ENCODE peak calls at places on chromosomes 5 and 9, in four cellular contexts. I is HepG2, G is A549, H is K562. B is an unnamed sample.

GRCh38 chr5:115578657-115579056 is 23.6 kb downstream of the TICAM2 start:
- DNase-seq in G (no peak), I (no peak), H (no peak), B (no peak)

GRCh38 chr5:15420201-15420600 is 79.8 kb upstream of the FBXL7 start:
- DNase-seq in G (no peak), I (no peak), H (no peak), B (no peak)

GRCh38 chr9:132997591-132997990 is 19.1 kb downstream of the GFI1B start:
- DNase-seq in G (no peak), I (peak; percentile 93), H (no peak), B (no peak)

GRCh38 chr9:12921621-12922020 is 146.8 kb downstream of the LURAP1L start:
- DNase-seq in I (no peak), G (no peak), H (no peak), B (no peak)

GRCh38 chr5:34632805-34633414 is 23.2 kb upstream of the RAI14 start:
- DNase-seq in H (no peak), I (no peak), G (no peak), B (no peak)

GRCh38 chr5:112063878-112064615 is 307.1 kb upstream of the NREP start:
- DNase-seq in G (no peak), H (no peak), I (no peak), B (no peak)

GRCh38 chr9:104093162-104093561 is 947 bp upstream of the SMC2 start:
- DNase-seq in G (no peak), H (no peak), I (no peak), B (no peak)

GRCh38 chr9:2655411-2655901 is 33.9 kb downstream of the VLDLR start:
- DNase-seq in G (peak; percentile 9), I (no peak), H (no peak), B (no peak)

GRCh38 chr5:35926389-35927051 is 11.9 kb downstream of the CAPSL start:
- DNase-seq in I (peak; percentile 17), G (peak; percentile 43), H (peak; percentile 76), B (peak; percentile 58)

GRCh38 chr5:118891252-118891651 is 97.1 kb downstream of the DTWD2 start:
- DNase-seq in G (no peak), I (no peak), H (no peak), B (no peak)

GRCh38 chr9:73805853-73806458 is 654.3 kb downstream of the ANXA1 start:
- DNase-seq in G (no peak), I (no peak), H (no peak), B (no peak)

GRCh38 chr9:26301046-26301445 is 591.6 kb downstream of the CAAP1 start:
- DNase-seq in H (no peak), G (no peak), I (no peak), B (no peak)

GRCh38 chr5:149938272-149938671 is 6.3 kb downstream of the PDE6A start:
- DNase-seq in H (no peak), G (peak; percentile 65), I (no peak), B (no peak)

GRCh38 chr5:130868186-130868821 is 296.8 kb downstream of the HINT1 start:
- DNase-seq in G (no peak), H (no peak), I (no peak), B (no peak)

GRCh38 chr9:76725181-76725580 is 39.1 kb upstream of the PCA3 start:
- DNase-seq in I (no peak), G (no peak), H (no peak), B (no peak)

GRCh38 chr9:127267793-127268507 is 3.4 kb downstream of the GARNL3 start:
- DNase-seq in H (no peak), I (no peak), G (no peak), B (no peak)

GRCh38 chr5:123089971-123090640 is 1.1 kb downstream of the PRDM6 start:
- DNase-seq in G (no peak), H (no peak), I (no peak), B (peak; percentile 58)

GRCh38 chr5:127813633-127814171 is 110.5 kb downstream of the CCDC192 start:
- DNase-seq in I (no peak), G (peak; percentile 21), H (no peak), B (no peak)

GRCh38 chr5:93532370-93532769 is 48.6 kb downstream of the NR2F1-AS1 start:
- DNase-seq in I (peak; percentile 2), H (no peak), G (no peak), B (no peak)

GRCh38 chr5:62920856-62921255 is 342.2 kb downstream of the LRRC70 start:
- DNase-seq in G (no peak), H (no peak), I (no peak), B (no peak)

GRCh38 chr5:56088967-56089829 is 94.4 kb upstream of the IL6ST start:
- DNase-seq in I (peak; percentile 65), H (no peak), G (peak; percentile 31), B (no peak)

GRCh38 chr9:69421908-69422801 is 97.1 kb downstream of the ENTREP1 start:
- DNase-seq in H (peak; percentile 54), G (peak; percentile 60), I (peak; percentile 48), B (peak; percentile 69)

GRCh38 chr9:125829743-125830142 is 82.6 kb downstream of the PBX3 start:
- DNase-seq in H (no peak), G (no peak), I (no peak), B (no peak)

GRCh38 chr9:27457445-27457844 is 66.6 kb upstream of the IFNK start:
- DNase-seq in G (no peak), H (peak; percentile 10), I (no peak), B (peak; percentile 44)

GRCh38 chr9:29211003-29211584 is 1637.8 kb upstream of the C9orf72 start:
- DNase-seq in G (no peak), I (no peak), H (no peak), B (no peak)

GRCh38 chr9:99134893-99135341 is 30.0 kb downstream of the TGFBR1 start:
- DNase-seq in G (no peak), I (no peak), H (no peak), B (no peak)

DNA sequence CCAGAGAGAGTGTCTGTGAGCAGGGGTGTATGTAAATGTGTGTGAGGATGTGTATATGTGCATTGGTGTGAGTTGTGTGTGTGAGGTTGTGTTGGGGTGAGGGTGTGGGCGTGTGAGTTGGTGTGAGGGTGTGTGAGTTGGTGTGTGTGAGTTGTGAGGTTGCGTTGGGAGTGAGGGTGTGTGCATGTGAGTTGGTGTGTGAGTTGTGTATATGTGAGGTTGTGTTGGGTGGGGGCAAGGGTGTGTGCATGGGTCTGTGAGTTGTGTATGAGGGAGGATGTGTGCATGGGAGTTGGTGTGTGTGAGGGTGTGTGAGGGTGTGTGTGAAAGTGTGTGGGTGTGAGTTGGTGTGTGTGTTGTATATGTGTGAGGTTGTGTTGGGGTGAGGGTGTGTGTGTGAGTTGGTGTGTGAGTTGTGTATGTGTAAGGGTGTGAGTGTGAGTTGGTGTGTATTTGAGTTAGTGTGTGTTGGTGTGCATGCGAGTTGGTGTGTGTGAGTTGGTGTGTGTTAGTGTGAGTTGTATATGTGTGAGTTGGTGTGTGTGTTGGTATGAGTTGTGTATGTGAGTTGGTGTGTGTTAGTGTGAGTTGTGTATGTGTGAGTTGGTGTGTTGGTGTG is 161.6 kb upstream of the IER5L start:
- DNase-seq in H (no peak), I (no peak), G (no peak), B (no peak)
- TF ChIP-seq ESRRA in H (no peak), I (no peak), G (no peak), B (no peak)

GRCh38 chr5:1134478-1134877 is 22.6 kb upstream of the SLC12A7 start:
- DNase-seq in H (no peak), I (peak; percentile 30), G (no peak), B (no peak)
- TF ChIP-seq ESRRA in H (no peak), I (no peak), G (no peak), B (no peak)

GRCh38 chr5:42109006-42109572 is 184.0 kb downstream of the FBXO4 start:
- DNase-seq in H (no peak), I (no peak), G (no peak), B (no peak)
- TF ChIP-seq ESRRA in H (no peak), I (no peak), G (no peak), B (no peak)

GRCh38 chr5:132751444-132751843 is 4.2 kb downstream of the CCNI2 start:
- DNase-seq in I (no peak), G (no peak), H (no peak), B (no peak)
- TF ChIP-seq ESRRA in I (no peak), G (no peak), H (no peak), B (no peak)

GRCh38 chr5:3835817-3836216 is 240.2 kb downstream of the IRX1 start:
- DNase-seq in H (no peak), I (no peak), G (no peak), B (no peak)
- TF ChIP-seq ESRRA in H (no peak), I (no peak), G (no peak), B (no peak)

DNA sequence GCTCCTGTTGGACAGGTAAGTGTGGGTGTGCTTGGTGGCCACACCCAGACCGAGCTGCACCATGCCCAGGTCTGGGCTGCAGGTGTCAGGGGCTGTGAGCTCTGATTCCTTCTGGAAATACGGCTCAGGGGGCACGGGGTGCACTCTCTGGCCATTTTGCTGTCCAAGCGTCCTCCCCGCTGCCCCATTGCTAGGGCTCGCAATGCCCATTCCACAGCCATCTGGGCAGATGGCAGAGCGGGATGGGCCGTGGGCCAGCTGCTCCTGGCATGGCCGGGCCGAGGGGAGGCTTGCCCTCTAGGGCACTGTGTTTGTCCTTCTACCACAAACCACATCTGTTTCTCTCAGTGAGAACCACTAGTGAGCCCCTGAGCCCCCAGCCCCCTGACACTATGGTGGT is 67.9 kb upstream of the RXRA start:
- DNase-seq in I (no peak), G (no peak), H (no peak), B (no peak)
- TF ChIP-seq ESRRA in I (no peak), G (no peak), H (no peak), B (no peak)

GRCh38 chr5:140926211-140926902 is at the start of gene PCDHAC1:
- DNase-seq in H (no peak), I (no peak), G (peak; percentile 76), B (peak; percentile 98)
- TF ChIP-seq ESRRA in H (no peak), I (no peak), G (no peak), B (peak; percentile 30)

GRCh38 chr5:96691503-96692303 is 29.5 kb downstream of the CAST start:
- DNase-seq in I (peak; percentile 42), G (no peak), H (no peak), B (no peak)

GRCh38 chr5:96683810-96684209 is 21.6 kb downstream of the CAST start:
- DNase-seq in G (no peak), H (no peak), I (no peak), B (no peak)

GRCh38 chr5:96690906-96691305 is 28.7 kb downstream of the CAST start:
- DNase-seq in G (no peak), H (no peak), I (no peak), B (no peak)

GRCh38 chr5:96687080-96687479 is 24.9 kb downstream of the CAST start:
- DNase-seq in I (no peak), H (no peak), G (no peak), B (no peak)

DNA sequence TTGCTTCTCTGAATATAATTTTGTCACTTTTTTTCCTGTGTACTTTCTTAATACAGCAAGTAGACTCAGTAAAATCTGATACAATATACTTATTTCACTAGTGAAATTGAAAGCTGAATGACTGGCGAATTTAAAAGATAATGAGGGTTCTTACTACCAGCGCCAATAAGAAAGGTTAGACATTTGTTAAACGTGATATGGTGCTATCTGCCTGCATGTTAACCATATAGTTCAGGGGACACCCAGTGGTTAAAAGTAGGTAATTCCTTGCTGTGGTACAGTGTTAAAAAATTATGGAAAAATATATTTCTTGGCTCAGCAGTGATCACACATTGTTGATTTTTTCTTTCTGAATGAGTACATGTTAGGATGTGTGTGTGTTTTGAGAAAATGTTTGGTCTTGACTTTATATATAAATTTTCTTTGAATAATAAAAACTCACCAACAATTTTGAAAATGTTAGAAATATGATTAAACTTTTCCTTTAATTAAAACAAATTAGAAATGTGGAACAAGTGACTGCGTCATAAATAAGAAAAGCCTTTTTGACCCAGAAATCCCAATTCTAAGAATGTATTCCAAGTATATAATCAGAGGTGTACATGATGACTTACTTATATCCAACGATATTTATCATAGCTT is 25.8 kb downstream of the CAST start:
- DNase-seq in H (peak; percentile 66), G (peak; percentile 79), I (peak; percentile 49), B (no peak)
- TF ChIP-seq ESRRA in H (no peak), G (no peak), I (no peak), B (no peak)